ENCODE peak calls at places on chromosomes 5 and 9, in eight cellular contexts. B is HFF-Myc; T is fibroblast of mammary gland; U is skeletal muscle cell; O is HepG2; Y is tibial nerve; F is breast epithelium; H is CD4-positive, CD25-positive, alpha-beta regulatory T cell. K is an unnamed sample.

GRCh38 chr5:38556115-38556598 is 289 bp downstream of the LIFR start:
- DNase-seq in B (no peak), T (no peak), U (peak), O (no peak), Y (no peak), F (no peak), H (no peak), K (no peak)

GRCh38 chr9:95557142-95557541 is 40.4 kb upstream of the PTCH1 start:
- DNase-seq in B (no peak), T (no peak), U (no peak), O (no peak), Y (no peak), F (no peak), H (no peak), K (no peak)

GRCh38 chr5:32507738-32508434 is 63.3 kb upstream of the ZFR start:
- DNase-seq in B (peak), T (peak), U (peak), O (no peak), Y (peak), F (no peak), H (no peak), K (peak)

GRCh38 chr9:130693426-130694191 is at the start of gene EXOSC2:
- DNase-seq in B (peak), T (peak), U (peak), O (peak), Y (peak), F (peak), H (peak), K (peak)

GRCh38 chr5:1747803-1748085 is 51.9 kb downstream of the MRPL36 start:
- DNase-seq in B (no peak), T (no peak), U (no peak), O (no peak), Y (no peak), F (no peak), H (no peak), K (no peak)

GRCh38 chr9:92534199-92535159 is 1.3 kb downstream of the ECM2 start:
- DNase-seq in B (no peak), T (peak), U (no peak), O (no peak), Y (no peak), F (no peak), H (peak), K (no peak)

GRCh38 chr9:118618744-118619299 is 750.4 kb downstream of the BRINP1 start:
- DNase-seq in B (no peak), T (no peak), U (no peak), O (no peak), Y (no peak), F (no peak), H (no peak), K (no peak)

GRCh38 chr5:95864944-95865504 is 42.5 kb upstream of the GLRX start:
- DNase-seq in B (no peak), T (no peak), U (no peak), O (peak), Y (no peak), F (no peak), H (no peak), K (no peak)

GRCh38 chr9:21711504-21711903 is 90.9 kb upstream of the MTAP start:
- DNase-seq in B (no peak), T (peak), U (no peak), O (no peak), Y (no peak), F (no peak), H (no peak), K (no peak)

GRCh38 chr5:132653716-132654115 is 4.3 kb upstream of the IL13 start:
- DNase-seq in B (no peak), T (no peak), U (no peak), O (no peak), Y (no peak), F (no peak), H (no peak), K (no peak)

GRCh38 chr5:53319306-53319705 is 161.1 kb upstream of the FST start:
- DNase-seq in B (no peak), T (no peak), U (no peak), O (no peak), Y (no peak), F (peak), H (no peak), K (peak)

GRCh38 chr9:126637002-126637849 is 23.5 kb downstream of the LMX1B start:
- DNase-seq in B (no peak), T (no peak), U (no peak), O (no peak), Y (no peak), F (no peak), H (no peak), K (no peak)

GRCh38 chr5:173802670-173803165 is 85.4 kb upstream of the CPEB4 start:
- DNase-seq in B (no peak), T (peak), U (no peak), O (peak), Y (peak), F (peak), H (no peak), K (peak)

GRCh38 chr9:128218518-128219389 is 15.6 kb downstream of the DNM1 start:
- DNase-seq in B (no peak), T (peak), U (no peak), O (peak), Y (peak), F (peak), H (peak), K (peak)

GRCh38 chr5:34803974-34804373 is 35.0 kb upstream of the TTC23L start:
- DNase-seq in B (no peak), T (peak), U (peak), O (no peak), Y (no peak), F (no peak), H (no peak), K (no peak)

DNA sequence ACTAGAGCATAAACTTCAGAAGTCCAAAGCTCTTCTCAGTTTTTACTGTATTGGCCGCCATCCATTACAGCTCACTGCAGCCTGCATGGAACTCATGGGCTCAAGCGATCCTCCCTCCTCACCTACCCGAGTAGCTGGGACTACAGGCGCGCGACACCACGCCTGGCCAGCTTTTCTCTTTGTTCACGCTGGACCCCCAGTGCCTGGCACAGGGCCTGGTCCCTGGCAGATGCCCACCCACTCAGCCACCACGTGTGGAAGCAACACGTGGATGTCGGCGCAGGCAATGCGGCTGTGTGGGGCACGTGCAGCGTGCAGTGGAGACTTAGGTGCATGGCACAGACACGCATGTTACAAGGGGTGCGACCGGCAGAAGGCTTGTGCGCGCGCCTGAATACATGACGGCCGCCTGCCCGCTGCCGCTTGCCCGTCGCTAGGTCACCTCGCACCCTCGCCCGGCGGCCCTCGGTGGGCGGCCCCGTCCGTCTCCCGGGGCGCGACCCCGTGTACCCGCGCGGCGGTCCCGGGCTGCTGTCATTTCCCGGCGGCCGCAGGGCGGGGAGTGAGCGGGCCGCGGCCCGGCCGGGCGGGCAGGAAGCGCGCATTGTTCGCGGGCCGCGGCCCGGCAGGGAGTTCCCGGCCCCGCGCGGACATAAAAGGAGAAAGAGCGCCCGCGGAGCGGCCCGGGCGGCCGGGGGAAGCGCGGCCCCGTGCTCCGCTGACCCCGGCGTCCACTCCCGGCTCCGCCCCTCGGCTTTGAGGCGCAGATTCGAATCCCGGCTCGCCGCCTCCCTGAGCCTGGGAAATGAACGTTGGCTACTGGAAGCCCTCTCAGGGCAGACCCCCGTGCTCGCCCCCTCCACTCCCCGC is 24.1 kb upstream of the PTGS1 start:
- DNase-seq in B (no peak), T (no peak), U (no peak), O (peak), Y (no peak), F (peak), H (peak), K (peak)
- H3K4me3 ChIP-seq in B (peak), T (peak), U (peak), O (peak), Y (peak), F (peak), H (no peak), K (peak)

GRCh38 chr9:136994180-136994884 is 2.0 kb downstream of the CLIC3 start:
- DNase-seq in B (no peak), T (no peak), U (no peak), O (no peak), Y (no peak), F (no peak), H (no peak), K (no peak)

GRCh38 chr9:136995370-136995769 is 998 bp downstream of the CLIC3 start:
- DNase-seq in B (no peak), T (no peak), U (no peak), O (no peak), Y (no peak), F (no peak), H (no peak), K (no peak)

GRCh38 chr9:136995772-136996308 is 528 bp downstream of the CLIC3 start:
- DNase-seq in B (no peak), T (peak), U (no peak), O (no peak), Y (no peak), F (no peak), H (no peak), K (no peak)

GRCh38 chr9:136996361-136997281 is at the start of gene CLIC3:
- DNase-seq in B (no peak), T (no peak), U (no peak), O (peak), Y (no peak), F (peak), H (peak), K (no peak)

DNA sequence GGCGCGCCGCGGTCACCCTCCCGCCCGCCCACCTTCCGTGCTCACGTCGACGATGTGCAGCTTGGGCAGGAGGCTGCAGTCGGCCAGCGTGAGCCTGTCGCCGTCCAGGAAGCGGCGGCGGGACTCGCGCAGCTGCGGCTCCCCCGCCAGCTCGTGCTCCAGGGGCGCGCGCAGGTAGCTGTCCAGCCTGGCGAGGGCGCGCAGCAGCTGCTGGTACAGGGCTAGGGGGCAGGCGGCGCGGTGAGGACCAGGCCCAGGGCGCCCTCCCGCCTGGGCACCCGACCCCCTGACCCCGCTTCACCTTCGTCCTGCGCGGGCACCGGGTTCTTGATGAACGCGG is 1.5 kb downstream of the CLIC3 start:
- DNase-seq in B (no peak), T (no peak), U (no peak), O (no peak), Y (no peak), F (no peak), H (no peak), K (no peak)
- H3K4me3 ChIP-seq in B (no peak), T (no peak), U (no peak), O (no peak), Y (no peak), F (peak), H (no peak), K (no peak)

DNA sequence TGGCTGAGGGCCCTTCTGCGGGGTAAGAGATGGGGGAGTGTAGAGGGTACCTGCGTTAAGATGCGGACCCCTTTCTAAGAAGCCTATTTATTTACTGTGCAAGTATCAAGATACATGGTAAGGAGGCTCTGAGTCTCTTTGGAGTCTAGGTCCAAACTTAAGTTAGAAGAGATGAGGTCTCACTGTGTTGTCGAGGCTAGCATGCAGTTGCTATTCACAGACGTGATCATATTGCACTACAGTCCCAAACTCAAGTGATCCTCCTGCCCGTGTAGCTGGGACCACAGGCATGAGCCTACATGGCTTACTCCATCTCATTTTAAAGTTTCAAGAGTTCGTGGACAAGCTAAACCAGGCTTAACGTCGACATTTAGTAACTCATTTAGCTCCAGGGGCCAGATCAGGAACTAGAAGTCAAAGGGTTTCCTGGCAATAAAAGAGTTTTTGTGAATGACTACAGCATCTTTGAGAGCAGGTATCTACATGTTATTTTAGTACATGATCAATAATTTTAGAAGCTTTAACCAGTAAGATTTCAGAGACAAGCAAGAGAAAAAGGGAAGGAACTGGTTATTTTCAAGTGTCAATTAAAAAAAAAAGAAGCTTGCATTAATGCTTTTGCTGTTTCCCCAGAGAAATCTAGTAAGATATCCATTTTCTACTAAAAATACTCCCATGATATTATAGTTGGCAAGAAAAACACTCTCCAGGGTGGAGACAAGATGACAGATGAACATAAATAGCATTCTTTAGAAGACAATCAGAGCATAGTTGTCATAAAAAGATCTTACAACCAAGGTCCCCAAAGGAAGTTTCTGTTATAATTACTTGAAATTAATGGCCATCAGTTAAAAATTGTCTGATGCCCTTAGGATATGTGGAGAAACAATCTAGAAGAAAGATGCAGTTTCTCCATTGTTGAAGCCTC is 141.3 kb downstream of the SCAMP1 start:
- DNase-seq in B (no peak), T (peak), U (no peak), O (no peak), Y (no peak), F (no peak), H (no peak), K (no peak)
- H3K4me3 ChIP-seq in B (no peak), T (no peak), U (no peak), O (no peak), Y (no peak), F (no peak), H (no peak), K (no peak)

DNA sequence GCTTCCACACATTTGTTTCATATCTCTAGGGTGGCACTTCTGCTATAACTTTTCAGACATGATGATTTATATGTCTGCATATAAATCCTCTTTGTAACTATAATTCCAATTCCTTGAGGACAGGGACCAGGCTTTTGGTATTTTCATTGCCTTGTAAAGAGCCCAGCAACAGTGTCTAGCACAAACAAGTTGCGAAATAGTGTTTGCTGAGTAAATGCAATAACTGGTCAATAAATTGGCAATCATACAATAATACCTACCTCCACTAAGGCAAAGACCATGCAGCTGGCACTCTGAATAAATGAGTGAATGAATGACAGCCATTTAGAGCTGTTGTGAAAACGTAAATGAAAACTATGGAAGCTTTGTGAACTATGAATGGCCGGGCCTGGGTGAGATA is 564.0 kb upstream of the ZNF462 start:
- DNase-seq in B (no peak), T (no peak), U (no peak), O (no peak), Y (no peak), F (no peak), H (no peak), K (no peak)
- H3K4me3 ChIP-seq in B (no peak), T (no peak), U (no peak), O (no peak), Y (no peak), F (no peak), H (no peak), K (no peak)

GRCh38 chr9:120923620-120924328 is 2.8 kb downstream of the TRAF1 start:
- DNase-seq in B (no peak), T (no peak), U (no peak), O (no peak), Y (no peak), F (no peak), H (no peak), K (no peak)

GRCh38 chr9:120926397-120926928 is at the start of gene TRAF1:
- DNase-seq in B (no peak), T (no peak), U (no peak), O (no peak), Y (no peak), F (no peak), H (peak), K (no peak)

GRCh38 chr9:120925535-120926396 is 830 bp downstream of the TRAF1 start:
- DNase-seq in B (peak), T (peak), U (peak), O (no peak), Y (no peak), F (no peak), H (peak), K (no peak)

GRCh38 chr9:120922404-120923173 is 4.0 kb downstream of the TRAF1 start:
- DNase-seq in B (no peak), T (no peak), U (no peak), O (no peak), Y (no peak), F (no peak), H (no peak), K (no peak)

DNA sequence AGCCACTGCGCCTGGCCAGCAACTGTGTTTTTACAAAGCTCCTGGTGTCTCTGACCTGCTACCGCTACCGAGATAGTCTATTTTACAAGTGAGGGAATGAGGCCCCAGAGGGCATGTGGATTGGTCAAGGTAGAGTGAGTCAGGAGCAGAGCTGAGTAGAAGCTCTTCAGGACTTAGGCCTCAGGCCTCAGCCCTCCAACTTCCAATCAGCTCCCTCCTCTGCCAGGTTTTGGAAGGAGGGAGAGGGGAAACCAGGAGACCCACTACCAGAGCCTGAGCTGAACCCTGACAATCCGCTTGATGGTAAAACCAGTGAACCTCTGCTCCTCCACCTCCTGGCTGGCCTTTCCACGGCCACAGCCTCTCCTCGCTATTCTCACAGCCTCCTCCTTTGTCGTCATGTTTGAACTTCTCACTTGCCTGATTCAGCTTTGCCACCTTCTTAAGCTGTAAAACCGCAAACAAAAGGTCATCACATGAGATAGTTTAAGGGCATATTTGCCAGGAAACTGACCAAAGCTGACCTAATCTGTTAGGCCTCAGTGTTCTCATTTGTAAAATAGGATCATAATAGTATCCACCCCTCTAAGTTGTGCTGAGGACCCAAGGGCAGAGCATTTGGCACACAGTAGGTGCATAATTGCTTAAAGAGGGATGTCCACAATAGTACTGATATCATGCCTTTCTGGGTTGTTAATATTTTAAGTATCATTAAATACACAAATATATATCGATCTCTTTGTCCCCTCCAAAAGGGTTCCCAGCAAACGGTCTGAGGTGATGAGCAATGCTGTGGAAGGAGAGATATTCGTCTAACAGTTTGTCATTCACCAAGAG is 1.7 kb downstream of the TRAF1 start:
- DNase-seq in B (no peak), T (no peak), U (no peak), O (no peak), Y (no peak), F (no peak), H (peak), K (no peak)
- H3K4me3 ChIP-seq in B (no peak), T (no peak), U (no peak), O (no peak), Y (no peak), F (no peak), H (peak), K (no peak)

GRCh38 chr9:33289936-33290246 is 425 bp upstream of the NFX1 start:
- DNase-seq in B (no peak), T (no peak), U (no peak), O (no peak), Y (no peak), F (no peak), H (no peak), K (no peak)
- H3K4me3 ChIP-seq in B (peak), T (peak), U (peak), O (peak), Y (peak), F (peak), H (peak), K (peak)

GRCh38 chr9:133129001-133129799 is 8.2 kb upstream of the RALGDS start:
- DNase-seq in B (no peak), T (no peak), U (no peak), O (no peak), Y (no peak), F (no peak), H (no peak), K (no peak)

GRCh38 chr9:133125706-133126696 is 5.0 kb upstream of the RALGDS start:
- DNase-seq in B (peak), T (peak), U (no peak), O (no peak), Y (no peak), F (no peak), H (peak), K (no peak)

GRCh38 chr9:133127340-133127981 is 6.4 kb upstream of the RALGDS start:
- DNase-seq in B (no peak), T (peak), U (no peak), O (no peak), Y (no peak), F (peak), H (peak), K (no peak)

GRCh38 chr9:133126697-133127339 is 5.8 kb upstream of the RALGDS start:
- DNase-seq in B (no peak), T (peak), U (no peak), O (no peak), Y (no peak), F (no peak), H (no peak), K (no peak)

GRCh38 chr9:133128152-133128551 is 7.1 kb upstream of the RALGDS start:
- DNase-seq in B (no peak), T (no peak), U (no peak), O (no peak), Y (no peak), F (no peak), H (no peak), K (no peak)
- H3K4me3 ChIP-seq in B (no peak), T (no peak), U (no peak), O (no peak), Y (no peak), F (peak), H (peak), K (no peak)

DNA sequence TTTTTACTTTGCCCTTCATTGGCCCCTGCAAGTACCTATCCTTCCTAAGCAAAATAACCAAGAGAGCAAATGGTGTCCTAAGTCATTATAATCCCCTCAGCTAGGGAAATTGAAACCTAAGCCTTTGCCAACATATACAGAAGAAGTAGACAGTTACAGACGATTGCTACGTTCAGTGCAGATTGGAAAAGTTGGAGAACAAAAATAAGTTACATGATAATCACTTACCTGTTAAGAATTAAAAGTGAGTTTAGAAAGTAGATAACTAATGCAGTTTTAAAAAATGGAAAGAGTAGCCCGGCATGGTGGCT is 244.8 kb downstream of the MPDZ start:
- DNase-seq in B (no peak), T (no peak), U (no peak), O (no peak), Y (no peak), F (no peak), H (no peak), K (no peak)
- H3K4me3 ChIP-seq in B (no peak), T (no peak), U (peak), O (no peak), Y (no peak), F (peak), H (no peak), K (no peak)

K was measured in lower leg skin.